ENCODE peak calls at places on chromosome X, in six cellular contexts. One of them, this sample, is unnamed.

GRCh38 chrX:13581554-13581953 is 12.2 kb downstream of the EGFL6 start:
- DNase-seq in GM23248: peak
- DNase-seq in SK-N-SH: no peak
- DNase-seq in neural progenitor cell: no peak
- DNase-seq in PC-3: no peak
- DNase-seq in HCT116: no peak
- DNase-seq in this sample: no peak

GRCh38 chrX:126994011-126994410 is 174.5 kb downstream of the PRR32 start:
- DNase-seq in SK-N-SH: no peak
- DNase-seq in PC-3: no peak
- DNase-seq in HCT116: no peak
- DNase-seq in neural progenitor cell: peak
- DNase-seq in GM23248: no peak
- DNase-seq in this sample: no peak

GRCh38 chrX:137051978-137052640 is 18.3 kb upstream of the GPR101 start:
- DNase-seq in HCT116: peak
- DNase-seq in neural progenitor cell: peak
- DNase-seq in SK-N-SH: peak
- DNase-seq in GM23248: peak
- DNase-seq in PC-3: peak
- DNase-seq in this sample: peak

GRCh38 chrX:102887687-102888086 is 49.4 kb upstream of the RAB40AL start:
- DNase-seq in neural progenitor cell: no peak
- DNase-seq in GM23248: no peak
- DNase-seq in HCT116: no peak
- DNase-seq in PC-3: no peak
- DNase-seq in SK-N-SH: no peak
- DNase-seq in this sample: no peak

GRCh38 chrX:781216-782211 is 150.9 kb downstream of the SHOX start:
- DNase-seq in neural progenitor cell: peak
- DNase-seq in PC-3: no peak
- DNase-seq in SK-N-SH: no peak
- DNase-seq in HCT116: no peak
- DNase-seq in GM23248: no peak
- DNase-seq in this sample: no peak

GRCh38 chrX:31268359-31268758 is 196.5 kb upstream of the FTHL17 start:
- DNase-seq in PC-3: no peak
- DNase-seq in HCT116: no peak
- DNase-seq in GM23248: no peak
- DNase-seq in SK-N-SH: no peak
- DNase-seq in neural progenitor cell: peak
- DNase-seq in this sample: no peak

GRCh38 chrX:323721-324628 is 5.4 kb upstream of the GTPBP6 start:
- DNase-seq in SK-N-SH: peak
- DNase-seq in PC-3: peak
- DNase-seq in HCT116: peak
- DNase-seq in GM23248: peak
- DNase-seq in neural progenitor cell: peak
- DNase-seq in this sample: peak

GRCh38 chrX:22159071-22159470 is 113.6 kb upstream of the CBLL2 start:
- DNase-seq in GM23248: peak
- DNase-seq in HCT116: no peak
- DNase-seq in neural progenitor cell: no peak
- DNase-seq in PC-3: peak
- DNase-seq in SK-N-SH: no peak
- DNase-seq in this sample: no peak

GRCh38 chrX:3712080-3712869 is 1.2 kb downstream of the PRKX start:
- DNase-seq in SK-N-SH: no peak
- DNase-seq in neural progenitor cell: peak
- DNase-seq in HCT116: no peak
- DNase-seq in GM23248: peak
- DNase-seq in PC-3: peak
- DNase-seq in this sample: peak

GRCh38 chrX:39670281-39670680 is 427.5 kb downstream of the BCOR start:
- DNase-seq in neural progenitor cell: no peak
- DNase-seq in SK-N-SH: no peak
- DNase-seq in GM23248: peak
- DNase-seq in PC-3: no peak
- DNase-seq in HCT116: no peak
- DNase-seq in this sample: no peak

GRCh38 chrX:106894392-106894909 is 8.7 kb downstream of the RIPPLY1 start:
- DNase-seq in SK-N-SH: peak
- DNase-seq in neural progenitor cell: peak
- DNase-seq in GM23248: peak
- DNase-seq in HCT116: peak
- DNase-seq in PC-3: peak
- DNase-seq in this sample: peak

GRCh38 chrX:72107320-72107719 is 24.4 kb downstream of the RTL5 start:
- DNase-seq in neural progenitor cell: no peak
- DNase-seq in PC-3: peak
- DNase-seq in SK-N-SH: peak
- DNase-seq in GM23248: peak
- DNase-seq in HCT116: no peak
- DNase-seq in this sample: no peak

GRCh38 chrX:150049647-150050046 is 111.4 kb upstream of the EOLA2 start:
- DNase-seq in GM23248: no peak
- DNase-seq in SK-N-SH: no peak
- DNase-seq in HCT116: no peak
- DNase-seq in neural progenitor cell: no peak
- DNase-seq in PC-3: no peak
- DNase-seq in this sample: no peak

GRCh38 chrX:13716905-13717304 is 17.5 kb downstream of the TRAPPC2 start:
- DNase-seq in HCT116: no peak
- DNase-seq in GM23248: no peak
- DNase-seq in neural progenitor cell: no peak
- DNase-seq in SK-N-SH: no peak
- DNase-seq in PC-3: no peak
- DNase-seq in this sample: peak

DNA sequence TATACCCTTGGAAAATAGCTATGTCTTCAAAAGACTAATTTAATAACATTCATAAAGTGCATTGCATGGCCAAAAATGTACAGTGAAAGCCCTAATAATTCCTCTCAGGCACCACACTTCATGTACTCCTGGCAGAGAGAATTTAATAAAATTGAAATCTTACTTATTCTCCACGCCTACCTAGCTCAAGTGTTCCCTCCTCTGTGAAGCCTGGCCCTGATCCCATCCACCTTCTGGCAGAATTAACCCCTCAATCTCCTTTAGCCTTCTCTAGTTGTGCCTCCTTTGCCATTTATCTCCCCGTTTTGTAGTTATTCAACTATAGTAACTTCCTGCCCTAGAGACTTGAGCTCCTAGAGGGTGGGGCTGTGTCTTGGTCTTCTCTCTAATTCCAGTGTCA is 26.7 kb downstream of the ACE2 start:
- DNase-seq in neural progenitor cell: no peak
- DNase-seq in SK-N-SH: no peak
- DNase-seq in GM23248: no peak
- DNase-seq in HCT116: no peak
- DNase-seq in PC-3: no peak
- DNase-seq in this sample: no peak
- H3K9ac ChIP-seq in neural progenitor cell: no peak
- H3K9ac ChIP-seq in SK-N-SH: no peak
- H3K9ac ChIP-seq in GM23248: no peak
- H3K9ac ChIP-seq in HCT116: no peak
- H3K9ac ChIP-seq in PC-3: no peak
- H3K9ac ChIP-seq in this sample: no peak

GRCh38 chrX:9875801-9876200 is 89.6 kb downstream of the SHROOM2 start:
- DNase-seq in HCT116: no peak
- DNase-seq in SK-N-SH: no peak
- DNase-seq in PC-3: no peak
- DNase-seq in GM23248: no peak
- DNase-seq in neural progenitor cell: no peak
- DNase-seq in this sample: no peak
- H2AFZ ChIP-seq in HCT116: no peak
- H2AFZ ChIP-seq in SK-N-SH: no peak
- H2AFZ ChIP-seq in PC-3: no peak
- H2AFZ ChIP-seq in GM23248: no peak
- H2AFZ ChIP-seq in neural progenitor cell: no peak
- H2AFZ ChIP-seq in this sample: no peak

GRCh38 chrX:41971346-41971745 is 48.0 kb upstream of the CASK start:
- DNase-seq in SK-N-SH: no peak
- DNase-seq in GM23248: no peak
- DNase-seq in HCT116: no peak
- DNase-seq in neural progenitor cell: no peak
- DNase-seq in PC-3: peak
- DNase-seq in this sample: no peak
- TF ChIP-seq EZH2phosphoT487 in SK-N-SH: no peak
- TF ChIP-seq EZH2phosphoT487 in GM23248: no peak
- TF ChIP-seq EZH2phosphoT487 in HCT116: no peak
- TF ChIP-seq EZH2phosphoT487 in neural progenitor cell: no peak
- TF ChIP-seq EZH2phosphoT487 in PC-3: no peak
- TF ChIP-seq EZH2phosphoT487 in this sample: no peak

GRCh38 chrX:100731441-100732281 is at the start of gene SYTL4:
- DNase-seq in SK-N-SH: peak
- DNase-seq in neural progenitor cell: peak
- DNase-seq in PC-3: peak
- DNase-seq in HCT116: peak
- DNase-seq in GM23248: peak
- DNase-seq in this sample: no peak
- H3K9ac ChIP-seq in SK-N-SH: peak
- H3K9ac ChIP-seq in neural progenitor cell: no peak
- H3K9ac ChIP-seq in PC-3: peak
- H3K9ac ChIP-seq in HCT116: peak
- H3K9ac ChIP-seq in GM23248: peak
- H3K9ac ChIP-seq in this sample: no peak

GRCh38 chrX:15358533-15358932 is 23.2 kb upstream of the PIGA start:
- DNase-seq in neural progenitor cell: no peak
- DNase-seq in PC-3: no peak
- DNase-seq in HCT116: no peak
- DNase-seq in GM23248: no peak
- DNase-seq in SK-N-SH: no peak
- DNase-seq in this sample: no peak

GRCh38 chrX:15356444-15356843 is 21.1 kb upstream of the PIGA start:
- DNase-seq in HCT116: no peak
- DNase-seq in SK-N-SH: no peak
- DNase-seq in GM23248: peak
- DNase-seq in neural progenitor cell: no peak
- DNase-seq in PC-3: no peak
- DNase-seq in this sample: no peak

GRCh38 chrX:15359701-15360100 is 24.4 kb upstream of the PIGA start:
- DNase-seq in HCT116: no peak
- DNase-seq in SK-N-SH: no peak
- DNase-seq in GM23248: no peak
- DNase-seq in neural progenitor cell: no peak
- DNase-seq in PC-3: no peak
- DNase-seq in this sample: no peak
- H2AFZ ChIP-seq in HCT116: no peak
- H2AFZ ChIP-seq in SK-N-SH: no peak
- H2AFZ ChIP-seq in GM23248: no peak
- H2AFZ ChIP-seq in neural progenitor cell: no peak
- H2AFZ ChIP-seq in PC-3: no peak
- H2AFZ ChIP-seq in this sample: no peak

GRCh38 chrX:124033821-124034220 is 72.3 kb downstream of the STAG2 start:
- DNase-seq in GM23248: peak
- DNase-seq in PC-3: peak
- DNase-seq in HCT116: no peak
- DNase-seq in neural progenitor cell: no peak
- DNase-seq in SK-N-SH: no peak
- DNase-seq in this sample: no peak
- TF ChIP-seq EZH2phosphoT487 in GM23248: no peak
- TF ChIP-seq EZH2phosphoT487 in PC-3: no peak
- TF ChIP-seq EZH2phosphoT487 in HCT116: no peak
- TF ChIP-seq EZH2phosphoT487 in neural progenitor cell: no peak
- TF ChIP-seq EZH2phosphoT487 in SK-N-SH: no peak
- TF ChIP-seq EZH2phosphoT487 in this sample: no peak

DNA sequence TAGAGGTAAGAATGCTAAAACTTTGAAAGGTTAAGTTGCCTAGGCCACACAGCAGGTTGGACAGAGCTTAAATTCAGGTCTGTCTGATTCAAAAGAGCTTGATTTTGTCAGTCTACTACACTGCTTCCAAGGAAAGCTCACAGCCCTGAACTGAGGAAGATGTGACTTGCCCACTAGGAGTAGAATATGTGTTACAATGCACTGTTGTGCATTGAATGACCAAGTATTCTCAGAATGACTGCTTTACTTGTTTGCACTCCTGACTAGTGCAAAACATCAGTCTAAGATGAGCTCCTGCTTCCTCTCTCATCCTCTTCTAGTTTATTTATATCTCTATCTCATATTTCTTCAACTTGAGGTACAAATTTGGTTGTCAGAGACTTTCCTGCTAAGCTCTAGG is 56.2 kb downstream of the AWAT2 start:
- DNase-seq in PC-3: no peak
- DNase-seq in SK-N-SH: no peak
- DNase-seq in GM23248: no peak
- DNase-seq in HCT116: no peak
- DNase-seq in neural progenitor cell: no peak
- DNase-seq in this sample: no peak
- H3K9ac ChIP-seq in PC-3: no peak
- H3K9ac ChIP-seq in SK-N-SH: no peak
- H3K9ac ChIP-seq in GM23248: no peak
- H3K9ac ChIP-seq in HCT116: no peak
- H3K9ac ChIP-seq in neural progenitor cell: no peak
- H3K9ac ChIP-seq in this sample: no peak

DNA sequence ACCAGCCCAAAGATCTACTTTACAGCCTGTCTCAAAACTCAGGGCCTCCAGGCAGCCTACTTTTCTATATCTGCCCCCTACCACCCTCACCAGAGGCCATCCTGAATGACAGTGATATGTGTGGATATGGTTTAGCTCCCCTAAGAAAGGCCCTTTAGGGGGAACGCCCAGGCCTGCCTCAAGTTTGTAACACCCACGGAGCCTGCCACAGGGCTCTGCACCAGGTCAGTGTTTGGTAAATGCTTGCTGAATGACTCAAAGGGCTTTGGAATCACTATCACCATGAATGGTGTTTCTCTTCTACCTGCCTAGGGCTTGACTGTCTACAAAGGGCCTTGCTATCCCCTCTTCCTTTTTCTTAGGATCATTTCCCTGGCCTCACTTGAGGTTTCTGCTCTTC is 11.3 kb upstream of the LONRF3 start:
- DNase-seq in PC-3: peak
- DNase-seq in neural progenitor cell: no peak
- DNase-seq in HCT116: no peak
- DNase-seq in GM23248: no peak
- DNase-seq in SK-N-SH: no peak
- DNase-seq in this sample: no peak
- H2AFZ ChIP-seq in PC-3: no peak
- H2AFZ ChIP-seq in neural progenitor cell: no peak
- H2AFZ ChIP-seq in HCT116: no peak
- H2AFZ ChIP-seq in GM23248: no peak
- H2AFZ ChIP-seq in SK-N-SH: no peak
- H2AFZ ChIP-seq in this sample: no peak

This sample was measured in MM.1S.